ENCODE peak calls at places on chromosome 1, in five cellular contexts. S, P, L, G and M are unnamed samples.
A peak's percentile ranks its signal among the peaks of the same experiment; 100 is the strongest.

GRCh38 chr1:146012703-146013565 is 8.6 kb downstream of the HJV start:
- DNase-seq in S (peak; percentile 76), P (peak; percentile 71), L (peak; percentile 89), G (peak; percentile 87), M (no peak)

GRCh38 chr1:214332950-214333798 is 52.2 kb downstream of the SMYD2 start:
- DNase-seq in S (peak; percentile 59), P (peak; percentile 50), L (peak; percentile 58), G (peak; percentile 47), M (peak; percentile 69)

GRCh38 chr1:2554621-2555387 is 1.4 kb upstream of the TNFRSF14 start:
- DNase-seq in S (peak; percentile 62), P (peak; percentile 77), L (peak; percentile 63), G (no peak), M (peak; percentile 74)

GRCh38 chr1:202005958-202006357 is 4.4 kb upstream of the ELF3 start:
- DNase-seq in S (no peak), P (no peak), L (no peak), G (no peak), M (no peak)

GRCh38 chr1:2544875-2545638 is 11.1 kb upstream of the TNFRSF14 start:
- DNase-seq in S (no peak), P (no peak), L (no peak), G (no peak), M (peak; percentile 55)

GRCh38 chr1:95793893-95794292 is 559.9 kb downstream of the RWDD3 start:
- DNase-seq in S (no peak), P (no peak), L (peak; percentile 8), G (no peak), M (no peak)

GRCh38 chr1:31263408-31263807 is 23.7 kb upstream of the NKAIN1 start:
- DNase-seq in S (no peak), P (no peak), L (no peak), G (no peak), M (no peak)

GRCh38 chr1:228465571-228466146 is 21.5 kb upstream of the RNF187 start:
- DNase-seq in S (peak; percentile 52), P (no peak), L (no peak), G (no peak), M (no peak)

GRCh38 chr1:51736702-51737101 is 119.8 kb downstream of the OSBPL9 start:
- DNase-seq in S (peak; percentile 11), P (no peak), L (peak; percentile 31), G (peak; percentile 88), M (no peak)

GRCh38 chr1:2166254-2166653 is 28.3 kb downstream of the FAAP20 start:
- DNase-seq in S (no peak), P (no peak), L (no peak), G (no peak), M (no peak)